ENCODE peak calls at places on chromosomes 4 and X, in ten cellular contexts. M is endothelial cell; Y is caudate nucleus; O is A172; E is activated CD4-positive, alpha-beta T cell treated with anti-CD3 and anti-CD28 coated beads, Interleukin-2, amount 10 ng/mL, durations not matched to agents 7 days and 5 days; X is stimulated activated CD4-positive, alpha-beta T cell treated with anti-CD3 and anti-CD28 coated beads, Interleukin-4, amount 100 ng/mL, for 4 hours; S is NCI-H774; V is NCI-H69; U is nucleus accumbens; W is Right ventricle myocardium inferior. D is an unnamed sample.

GRCh38 chr4:95255396-95256107 is 293.2 kb downstream of the UNC5C start:
- DNase-seq in M (no peak), Y (no peak), O (peak), E (no peak), X (no peak), S (no peak), V (no peak), U (peak), W (no peak), D (no peak)

GRCh38 chr4:158912390-158913175 is 143.8 kb downstream of the FNIP2 start:
- DNase-seq in M (no peak), Y (no peak), O (no peak), E (no peak), X (no peak), S (no peak), V (no peak), U (no peak), W (no peak), D (no peak)

GRCh38 chr4:77564231-77564630 is 41.4 kb upstream of the CXCL13 start:
- DNase-seq in M (no peak), Y (no peak), O (no peak), E (no peak), X (no peak), S (peak), V (peak), U (no peak), W (no peak), D (no peak)

GRCh38 chrX:2610246-2611170 is 80.6 kb upstream of the CD99 start:
- DNase-seq in M (no peak), Y (no peak), O (no peak), E (no peak), X (no peak), S (no peak), V (no peak), U (no peak), W (no peak), D (no peak)

GRCh38 chr4:148444296-148445070 is 2.3 kb upstream of the NR3C2 start:
- DNase-seq in M (peak), Y (peak), O (no peak), E (peak), X (peak), S (no peak), V (peak), U (peak), W (peak), D (peak)

GRCh38 chr4:78591404-78591803 is 39.8 kb downstream of the ANXA3 start:
- DNase-seq in M (no peak), Y (no peak), O (no peak), E (no peak), X (no peak), S (no peak), V (no peak), U (no peak), W (no peak), D (no peak)

GRCh38 chr4:126939401-126939800 is 693.4 kb upstream of the INTU start:
- DNase-seq in M (no peak), Y (no peak), O (peak), E (no peak), X (no peak), S (no peak), V (no peak), U (no peak), W (no peak), D (peak)

GRCh38 chr4:101953949-101954348 is 163.4 kb downstream of the BANK1 start:
- DNase-seq in M (peak), Y (no peak), O (peak), E (no peak), X (no peak), S (no peak), V (no peak), U (no peak), W (no peak), D (peak)

GRCh38 chr4:56619160-56619559 is 61.9 kb downstream of the HOPX start:
- DNase-seq in M (no peak), Y (no peak), O (no peak), E (no peak), X (no peak), S (no peak), V (peak), U (no peak), W (no peak), D (peak)

GRCh38 chr4:8909548-8909947 is 37.9 kb upstream of the HMX1 start:
- DNase-seq in M (no peak), Y (no peak), O (peak), E (no peak), X (no peak), S (no peak), V (peak), U (no peak), W (no peak), D (no peak)

GRCh38 chr4:48175328-48175727 is 41.3 kb upstream of the TXK start:
- DNase-seq in M (peak), Y (no peak), O (peak), E (no peak), X (no peak), S (no peak), V (no peak), U (no peak), W (no peak), D (no peak)

D was measured in astrocyte of the hippocampus.